ENCODE peak calls at places on chromosomes 2 and 18, in four cellular contexts. H, S, T and W are unnamed samples.
A peak's percentile ranks its signal among the peaks of the same experiment; 100 is the strongest.

GRCh38 chr2:199136681-199137080 is 321.1 kb downstream of the SATB2 start:
- DNase-seq in H (no peak), S (no peak), T (no peak), W (no peak)

GRCh38 chr18:69953191-69953590 is 5.5 kb upstream of the CD226 start:
- DNase-seq in H (no peak), S (no peak), T (no peak), W (no peak)

GRCh38 chr18:45962866-45963265 is 4.3 kb downstream of the EPG5 start:
- DNase-seq in H (no peak), S (no peak), T (no peak), W (no peak)

GRCh38 chr2:84906108-84906899 is 848 bp downstream of the TMSB10 start:
- DNase-seq in H (peak; percentile 85), S (peak; percentile 76), T (peak; percentile 56), W (peak; percentile 57)

GRCh38 chr2:10452334-10452733 is 4.2 kb upstream of the ODC1 start:
- DNase-seq in H (no peak), S (peak; percentile 74), T (no peak), W (peak; percentile 87)

GRCh38 chr2:118130385-118130784 is 42.1 kb downstream of the INSIG2 start:
- DNase-seq in H (no peak), S (no peak), T (no peak), W (peak; percentile 15)

GRCh38 chr2:212894026-212894425 is 257.4 kb downstream of the IKZF2 start:
- DNase-seq in H (no peak), S (no peak), T (no peak), W (no peak)

GRCh38 chr2:165044505-165045303 is 89.4 kb upstream of the SLC38A11 start:
- DNase-seq in H (no peak), S (no peak), T (no peak), W (no peak)

GRCh38 chr2:170144758-170145157 is 33.2 kb upstream of the MYO3B start:
- DNase-seq in H (no peak), S (no peak), T (no peak), W (no peak)

GRCh38 chr2:188269004-188269403 is 22.7 kb upstream of the GULP1 start:
- DNase-seq in H (no peak), S (no peak), T (no peak), W (no peak)

GRCh38 chr2:173652311-173652710 is 297.6 kb downstream of the CDCA7 start:
- DNase-seq in H (no peak), S (no peak), T (no peak), W (no peak)

GRCh38 chr2:58206785-58207184 is 34.3 kb downstream of the FANCL start:
- DNase-seq in H (no peak), S (no peak), T (no peak), W (no peak)

GRCh38 chr2:200383380-200384110 is 77.1 kb downstream of the SPATS2L start:
- DNase-seq in H (no peak), S (no peak), T (no peak), W (no peak)
- H3K4me1 ChIP-seq in H (peaks cover 1% of the 10 kb centered on the region), S (peaks cover 27% of the 10 kb centered on the region), T (peaks cover 3% of the 10 kb centered on the region), W (peaks cover 49% of the 10 kb centered on the region)

DNA sequence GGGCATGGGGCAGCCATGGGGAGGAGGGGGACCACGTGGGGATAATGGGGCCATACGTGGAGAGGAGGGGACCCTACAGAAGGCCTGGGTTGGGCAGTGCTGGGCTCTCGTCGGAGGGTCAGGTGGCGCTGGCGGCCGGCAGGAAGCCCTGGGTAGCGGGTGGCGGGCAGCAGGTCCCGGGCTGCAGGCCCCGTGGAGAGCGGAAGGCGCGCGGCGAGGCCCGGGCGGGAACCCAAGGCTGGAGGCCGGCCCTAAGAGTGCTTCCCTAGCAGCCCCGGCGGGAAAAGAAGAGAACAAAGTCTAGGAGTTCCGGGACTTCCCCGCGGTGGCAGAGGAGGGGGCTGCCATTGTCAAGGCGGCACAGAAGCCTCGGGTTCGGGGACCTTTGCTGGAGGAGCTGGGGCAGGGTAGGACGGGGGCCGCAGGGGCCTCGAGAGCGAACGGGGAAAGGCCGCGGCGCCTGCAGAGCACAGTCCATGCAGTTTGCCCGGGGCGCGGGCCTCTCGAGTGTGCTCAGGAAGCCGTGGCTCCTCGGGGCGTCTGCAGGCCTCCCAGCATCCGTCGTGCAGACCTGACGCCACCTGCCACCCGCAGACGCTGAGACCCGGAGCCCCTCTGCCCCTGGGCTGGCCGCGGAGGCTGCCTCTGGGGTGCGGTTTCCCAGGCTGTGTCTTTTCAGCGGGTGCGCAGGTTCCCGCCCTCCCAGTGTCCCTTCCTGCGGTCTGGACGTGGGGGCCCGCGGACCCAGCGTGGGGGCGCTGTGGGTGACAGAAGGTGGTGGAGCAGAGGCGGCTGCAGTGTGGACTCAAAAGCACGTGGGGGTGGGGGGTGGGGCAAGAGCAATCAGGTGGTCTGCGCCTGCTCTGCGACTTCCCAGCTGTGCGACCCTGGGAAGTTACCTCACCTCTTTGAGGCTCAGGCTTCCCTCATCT is 19.4 kb upstream of the NCL start:
- DNase-seq in H (peak; percentile 81), S (peak; percentile 70), T (peak; percentile 57), W (peak; percentile 90)
- H3K27ac ChIP-seq in H (peak overlapping the region; percentile 24), S (peak overlapping the region; percentile 64), T (peak overlapping the region; percentile 93), W (peak overlapping the region; percentile 81)

GRCh38 chr2:238882083-238882755 is 34.3 kb downstream of the TWIST2 start:
- DNase-seq in H (no peak), S (no peak), T (no peak), W (no peak)
- H3K4me1 ChIP-seq in H (no peaks in the 10 kb centered on the region), S (no peaks in the 10 kb centered on the region), T (no peaks in the 10 kb centered on the region), W (no peaks in the 10 kb centered on the region)

GRCh38 chr2:53787911-53788289 is 1.1 kb downstream of the ERLEC1 start:
- DNase-seq in H (no peak), S (no peak), T (no peak), W (no peak)
- H3K27ac ChIP-seq in H (no peak overlapping the region), S (peak overlapping the region; percentile 88), T (no peak overlapping the region), W (peak overlapping the region; percentile 81)

GRCh38 chr2:200586644-200586975 is 796 bp downstream of the AOX1 start:
- DNase-seq in H (peak; percentile 62), S (no peak), T (no peak), W (peak; percentile 24)
- H3K4me1 ChIP-seq in H (no peaks in the 10 kb centered on the region), S (peaks cover 6% of the 10 kb centered on the region), T (no peaks in the 10 kb centered on the region), W (peaks cover 7% of the 10 kb centered on the region)